ENCODE peak calls at places on chromosome 17, in eight cellular contexts. C is LoVo; A is activated CD4-positive, alpha-beta T cell treated with anti-CD3 and anti-CD28 coated beads for 24 hours; L is renal cortical epithelial cell; R is A549; B is foreskin melanocyte; D is CD4-positive, alpha-beta T cell; G is substantia nigra. N is an unnamed sample.

GRCh38 chr17:75950850-75951554 is 10.2 kb upstream of the FBF1 start:
- DNase-seq in C (no peak), A (no peak), L (no peak), R (no peak), B (no peak), D (no peak), G (no peak), N (no peak)

GRCh38 chr17:68491381-68491849 is 20.8 kb upstream of the PRKAR1A start:
- DNase-seq in C (no peak), A (no peak), L (no peak), R (no peak), B (no peak), D (no peak), G (no peak), N (no peak)

GRCh38 chr17:1931759-1932579 is 93.2 kb downstream of the RTN4RL1 start:
- DNase-seq in C (no peak), A (no peak), L (peak), R (no peak), B (no peak), D (no peak), G (no peak), N (no peak)

GRCh38 chr17:39939588-39940419 is 12.3 kb downstream of the LRRC3C start:
- DNase-seq in C (no peak), A (no peak), L (no peak), R (peak), B (no peak), D (no peak), G (no peak), N (peak)

GRCh38 chr17:66091440-66092080 is 100.4 kb downstream of the CEP112 start:
- DNase-seq in C (peak), A (no peak), L (no peak), R (no peak), B (no peak), D (no peak), G (no peak), N (no peak)

GRCh38 chr17:42180922-42181850 is at the start of gene KCNH4:
- DNase-seq in C (peak), A (peak), L (peak), R (peak), B (peak), D (peak), G (peak), N (peak)

GRCh38 chr17:50353600-50354195 is 7.8 kb downstream of the XYLT2 start:
- DNase-seq in C (no peak), A (no peak), L (no peak), R (no peak), B (no peak), D (no peak), G (no peak), N (no peak)

GRCh38 chr17:17505610-17506171 is 9.5 kb upstream of the RASD1 start:
- DNase-seq in C (no peak), A (no peak), L (no peak), R (no peak), B (no peak), D (no peak), G (no peak), N (no peak)

GRCh38 chr17:50908860-50909764 is 43.0 kb upstream of the TOB1 start:
- DNase-seq in C (no peak), A (no peak), L (peak), R (no peak), B (no peak), D (no peak), G (no peak), N (no peak)

GRCh38 chr17:10471853-10472252 is 2.5 kb upstream of the MYH4 start:
- DNase-seq in C (peak), A (no peak), L (no peak), R (no peak), B (no peak), D (no peak), G (no peak), N (no peak)

GRCh38 chr17:427891-428290 is 75.3 kb upstream of the RPH3AL start:
- DNase-seq in C (no peak), A (no peak), L (no peak), R (no peak), B (no peak), D (no peak), G (no peak), N (no peak)

GRCh38 chr17:50173335-50173941 is 7.6 kb downstream of the SGCA start:
- DNase-seq in C (no peak), A (no peak), L (peak), R (peak), B (no peak), D (no peak), G (no peak), N (no peak)

GRCh38 chr17:61307905-61308886 is 91.4 kb upstream of the TBX2 start:
- DNase-seq in C (no peak), A (no peak), L (peak), R (peak), B (no peak), D (no peak), G (no peak), N (no peak)

GRCh38 chr17:5055543-5055942 is 20.3 kb upstream of the SLC52A1 start:
- DNase-seq in C (no peak), A (no peak), L (no peak), R (peak), B (no peak), D (no peak), G (no peak), N (no peak)

GRCh38 chr17:38861399-38861843 is 7.9 kb upstream of the RPL23 start:
- DNase-seq in C (no peak), A (no peak), L (no peak), R (peak), B (no peak), D (no peak), G (no peak), N (no peak)

GRCh38 chr17:50633683-50634082 is 998 bp upstream of the ABCC3 start:
- DNase-seq in C (no peak), A (no peak), L (no peak), R (no peak), B (no peak), D (no peak), G (no peak), N (no peak)

N was measured in Jurkat, Clone E6-1.